ENCODE peak calls at places on chromosome 13, in nine cellular contexts. O is CD8-positive, alpha-beta T cell; Y is activated CD4-positive, alpha-beta T cell treated with anti-CD3 and anti-CD28 coated beads, Interleukin-2, amount 10 ng/mL, durations not matched to agents 7 days and 5 days; K is amygdala; U is NCI-H1105 treated with DMSO at 0.1 percent for 48 hours; S is HS-5; Q is CD4-positive, CD25-positive, alpha-beta regulatory T cell; E is activated CD8-positive, alpha-beta memory T cell treated with anti-CD3 and anti-CD28 coated beads for 4 hours; L is progenitor cell of endocrine pancreas. W is an unnamed sample.
A peak's percentile ranks its signal among the peaks of the same experiment; 100 is the strongest.

GRCh38 chr13:84844473-84844872 is 954.7 kb downstream of the SLITRK6 start:
- DNase-seq in U (peak; percentile 4), Y (no peak), O (no peak), S (no peak), L (no peak), K (no peak), Q (no peak), E (no peak), W (no peak)

GRCh38 chr13:29522044-29522685 is 73.3 kb downstream of the SLC7A1 start:
- DNase-seq in S (peak; percentile 86), U (no peak), K (no peak), Q (no peak), L (no peak), E (no peak), O (no peak), Y (no peak), W (peak; percentile 94)

GRCh38 chr13:114047358-114047881 is 73.5 kb upstream of the C13orf46 start:
- DNase-seq in K (no peak), E (no peak), S (no peak), Y (no peak), O (no peak), Q (no peak), L (no peak), U (peak; percentile 50), W (no peak)

GRCh38 chr13:43058318-43058674 is 34.9 kb downstream of the DNAJC15 start:
- DNase-seq in K (no peak), E (no peak), L (no peak), S (peak; percentile 15), Y (peak; percentile 14), O (peak; percentile 14), U (no peak), Q (no peak), W (peak; percentile 74)

GRCh38 chr13:106038752-106039151 is 496.7 kb downstream of the EFNB2 start:
- DNase-seq in L (no peak), O (no peak), U (no peak), S (peak; percentile 29), Y (no peak), K (no peak), Q (no peak), E (no peak), W (peak; percentile 45)

GRCh38 chr13:49559006-49559405 is 26.4 kb downstream of the RCBTB1 start:
- DNase-seq in U (no peak), E (no peak), Q (no peak), Y (no peak), O (no peak), L (no peak), S (no peak), K (no peak), W (no peak)

GRCh38 chr13:44292545-44292944 is 81.1 kb upstream of the SERP2 start:
- DNase-seq in S (no peak), O (no peak), Q (no peak), U (no peak), Y (no peak), K (no peak), E (no peak), L (no peak), W (no peak)

GRCh38 chr13:74320282-74320681 is 186.1 kb upstream of the KLF12 start:
- DNase-seq in Q (no peak), O (no peak), L (no peak), E (no peak), S (no peak), U (no peak), Y (no peak), K (no peak), W (no peak)

GRCh38 chr13:106498571-106498970 is 36.9 kb downstream of the EFNB2 start:
- DNase-seq in L (no peak), E (no peak), K (no peak), U (no peak), S (no peak), Y (no peak), Q (no peak), O (no peak), W (no peak)

GRCh38 chr13:111174377-111174776 is 59.3 kb downstream of the ARHGEF7 start:
- DNase-seq in O (no peak), U (no peak), K (no peak), E (no peak), Y (no peak), S (no peak), Q (no peak), L (no peak), W (no peak)

GRCh38 chr13:59488436-59488835 is 675.3 kb downstream of the DIAPH3 start:
- DNase-seq in Q (no peak), O (no peak), Y (no peak), E (no peak), S (no peak), U (no peak), L (no peak), K (no peak), W (no peak)

GRCh38 chr13:32135655-32136054 is 104.1 kb downstream of the FRY start:
- DNase-seq in O (no peak), L (no peak), S (peak; percentile 22), Q (no peak), U (no peak), E (no peak), Y (no peak), K (no peak), W (no peak)

GRCh38 chr13:77623797-77624196 is 73.7 kb upstream of the SLAIN1 start:
- DNase-seq in Y (no peak), O (no peak), E (no peak), K (no peak), L (no peak), S (no peak), U (no peak), Q (no peak), W (no peak)

GRCh38 chr13:107365466-107366215 is 797.7 kb upstream of the ARGLU1 start:
- DNase-seq in Q (no peak), S (no peak), L (no peak), E (no peak), U (no peak), Y (no peak), O (no peak), K (no peak), W (no peak)

W was measured in fibroblast of the conjunctiva.